ENCODE peak calls at places on chromosomes 5 and 9, in four cellular contexts. L, S, E and G are unnamed samples.

GRCh38 chr5:585556-585955 is 26.6 kb upstream of the CEP72 start:
- DNase-seq in L (no peak), S (no peak), E (no peak), G (no peak)

GRCh38 chr5:77629553-77630245 is 8.8 kb downstream of the OTP start:
- DNase-seq in L (no peak), S (no peak), E (no peak), G (peak)

GRCh38 chr9:99694393-99694792 is 127.3 kb upstream of the NR4A3 start:
- DNase-seq in L (no peak), S (no peak), E (no peak), G (no peak)

GRCh38 chr9:88738708-88739107 is 203.7 kb downstream of the NXNL2 start:
- DNase-seq in L (no peak), S (no peak), E (no peak), G (no peak)

GRCh38 chr9:135901036-135901758 is 6.1 kb downstream of the CAMSAP1 start:
- DNase-seq in L (no peak), S (no peak), E (no peak), G (no peak)

GRCh38 chr5:150038547-150038946 is 38.0 kb downstream of the HMGXB3 start:
- DNase-seq in L (no peak), S (no peak), E (no peak), G (no peak)

GRCh38 chr9:114889802-114890224 is 40.6 kb downstream of the TNFSF8 start:
- DNase-seq in L (no peak), S (no peak), E (no peak), G (peak)

GRCh38 chr9:20728493-20729220 is 44.6 kb downstream of the FOCAD start:
- DNase-seq in L (no peak), S (no peak), E (no peak), G (peak)

GRCh38 chr9:135023389-135023788 is 64.1 kb upstream of the OLFM1 start:
- DNase-seq in L (no peak), S (no peak), E (no peak), G (no peak)

GRCh38 chr5:16894236-16895057 is 41.6 kb downstream of the MYO10 start:
- DNase-seq in L (no peak), S (no peak), E (peak), G (peak)

GRCh38 chr5:177606071-177607051 is 6.4 kb downstream of the B4GALT7 start:
- DNase-seq in L (no peak), S (no peak), E (no peak), G (no peak)

GRCh38 chr5:82540301-82540700 is 262.1 kb upstream of the RPS23 start:
- DNase-seq in L (no peak), S (no peak), E (no peak), G (no peak)

GRCh38 chr9:135701067-135701967 is 668 bp upstream of the KCNT1 start:
- DNase-seq in L (no peak), S (no peak), E (no peak), G (no peak)

GRCh38 chr9:109923371-109923770 is 143.4 kb downstream of the PALM2AKAP2 start:
- DNase-seq in L (no peak), S (no peak), E (no peak), G (peak)

GRCh38 chr9:123083680-123084079 is 50.2 kb downstream of the GPR21 start:
- DNase-seq in L (no peak), S (no peak), E (no peak), G (no peak)

GRCh38 chr9:83986765-83987401 is 6.3 kb downstream of the RMI1 start:
- DNase-seq in L (no peak), S (no peak), E (peak), G (peak)

GRCh38 chr5:140631831-140632365 is 1.1 kb downstream of the CD14 start:
- DNase-seq in L (no peak), S (no peak), E (no peak), G (peak)